ENCODE peak calls at places on chromosomes 12 and 14, in four cellular contexts. D is MCF 10A; N is stimulated activated CD4-positive, alpha-beta T cell treated with anti-CD3 and anti-CD28 coated beads, Interleukin-1b, Interleukin-23, amount 100 ng/mL, for 1 hour; C is stimulated activated CD8-positive, alpha-beta memory T cell treated with anti-CD3 and anti-CD28 coated beads, Interleukin-2, amount 100 ng/mL, for 1 hour. B is an unnamed sample.

GRCh38 chr14:100778951-100779690 is 46.8 kb upstream of the MEG3 start:
- DNase-seq in D (no peak), N (no peak), C (no peak), B (no peak)

GRCh38 chr12:124454735-124455134 is 112.7 kb downstream of the NCOR2 start:
- DNase-seq in N (no peak), D (no peak), C (no peak), B (no peak)

GRCh38 chr12:113184098-113184899 is 979 bp downstream of the DDX54 start:
- DNase-seq in N (no peak), D (no peak), C (no peak), B (peak)

GRCh38 chr12:27576667-27577347 is 52.8 kb downstream of the PPFIBP1 start:
- DNase-seq in D (no peak), N (no peak), C (no peak), B (no peak)

GRCh38 chr14:101502761-101503392 is 58.4 kb upstream of the DIO3 start:
- DNase-seq in D (no peak), C (no peak), N (no peak), B (no peak)

GRCh38 chr14:74511966-74512365 is 18.4 kb downstream of the ISCA2 start:
- DNase-seq in C (no peak), N (no peak), D (no peak), B (no peak)

GRCh38 chr14:104768437-104769323 is 15.7 kb downstream of the SIVA1 start:
- DNase-seq in N (peak), C (peak), D (peak), B (peak)

GRCh38 chr12:46332260-46332659 is 40.3 kb downstream of the SLC38A2 start:
- DNase-seq in C (no peak), N (no peak), D (peak), B (no peak)

GRCh38 chr12:28540324-28540714 is 350.1 kb downstream of the CCDC91 start:
- DNase-seq in N (no peak), D (no peak), C (no peak), B (no peak)

GRCh38 chr12:2289525-2289924 is 236.7 kb downstream of the CACNA1C start:
- DNase-seq in N (no peak), D (no peak), C (no peak), B (no peak)

GRCh38 chr14:99573000-99573330 is 31.0 kb downstream of the CCDC85C start:
- DNase-seq in D (no peak), C (no peak), N (no peak), B (no peak)

GRCh38 chr12:118429703-118430383 is 53.5 kb downstream of the SUDS3 start:
- DNase-seq in N (no peak), C (no peak), D (no peak), B (no peak)

GRCh38 chr12:20490213-20490612 is 121.9 kb downstream of the PDE3A start:
- DNase-seq in D (no peak), N (no peak), C (no peak), B (no peak)

GRCh38 chr14:34629657-34630529 is at the start of gene SNX6:
- DNase-seq in C (peak), D (peak), N (peak), B (peak)

GRCh38 chr14:100018482-100018881 is 46.7 kb upstream of the EVL start:
- DNase-seq in C (no peak), N (no peak), D (no peak), B (no peak)

B was measured in SW 1271.